ENCODE peak calls at places on chromosomes 16 and 17, in four cellular contexts. One of them, this sample, is unnamed.

GRCh38 chr17:41959336-41960095 is 7.1 kb upstream of the CNP start:
- DNase-seq in suprapubic skin: no peak
- DNase-seq in ovary: no peak
- DNase-seq in prostate gland: no peak
- DNase-seq in this sample: no peak

GRCh38 chr17:45231481-45232116 is 9.9 kb downstream of the FMNL1 start:
- DNase-seq in suprapubic skin: peak; percentile 59
- DNase-seq in ovary: no peak
- DNase-seq in prostate gland: no peak
- DNase-seq in this sample: peak; percentile 84

GRCh38 chr16:48918520-48919258 is 308.7 kb upstream of the N4BP1 start:
- DNase-seq in suprapubic skin: no peak
- DNase-seq in ovary: no peak
- DNase-seq in prostate gland: no peak
- DNase-seq in this sample: no peak

GRCh38 chr17:29376667-29377268 is 13.4 kb upstream of the TAOK1 start:
- DNase-seq in suprapubic skin: no peak
- DNase-seq in ovary: no peak
- DNase-seq in prostate gland: no peak
- DNase-seq in this sample: no peak

GRCh38 chr16:57999366-57999970 is 1.0 kb downstream of the ZNF319 start:
- DNase-seq in suprapubic skin: peak; percentile 35
- DNase-seq in ovary: no peak
- DNase-seq in prostate gland: no peak
- DNase-seq in this sample: no peak

GRCh38 chr17:50863221-50863843 is 2.8 kb downstream of the TOB1 start:
- DNase-seq in suprapubic skin: no peak
- DNase-seq in ovary: no peak
- DNase-seq in prostate gland: peak; percentile 57
- DNase-seq in this sample: no peak

GRCh38 chr17:56756536-56756935 is 77.2 kb downstream of the C17orf67 start:
- DNase-seq in suprapubic skin: no peak
- DNase-seq in ovary: no peak
- DNase-seq in prostate gland: no peak
- DNase-seq in this sample: no peak

GRCh38 chr17:34598161-34598776 is 18.9 kb downstream of the TMEM132E start:
- DNase-seq in suprapubic skin: no peak
- DNase-seq in ovary: no peak
- DNase-seq in prostate gland: no peak
- DNase-seq in this sample: no peak

GRCh38 chr16:69756705-69757104 is 2.0 kb upstream of the NOB1 start:
- DNase-seq in suprapubic skin: no peak
- DNase-seq in ovary: no peak
- DNase-seq in prostate gland: no peak
- DNase-seq in this sample: no peak

GRCh38 chr17:18183334-18184142 is at the start of gene ALKBH5:
- DNase-seq in suprapubic skin: peak; percentile 99
- DNase-seq in ovary: peak; percentile 96
- DNase-seq in prostate gland: peak; percentile 98
- DNase-seq in this sample: peak; percentile 98

GRCh38 chr17:3979276-3979583 is 15.0 kb upstream of the ATP2A3 start:
- DNase-seq in suprapubic skin: no peak
- DNase-seq in ovary: no peak
- DNase-seq in prostate gland: no peak
- DNase-seq in this sample: no peak

GRCh38 chr17:36183001-36183810 is 6.8 kb upstream of the TBC1D3B start:
- DNase-seq in suprapubic skin: no peak
- DNase-seq in ovary: peak; percentile 71
- DNase-seq in prostate gland: peak; percentile 64
- DNase-seq in this sample: no peak

GRCh38 chr17:696412-696811 is 18.2 kb downstream of the VPS53 start:
- DNase-seq in suprapubic skin: no peak
- DNase-seq in ovary: no peak
- DNase-seq in prostate gland: no peak
- DNase-seq in this sample: no peak

GRCh38 chr17:61551255-61551742 is 39.7 kb downstream of the NACA2 start:
- DNase-seq in suprapubic skin: no peak
- DNase-seq in ovary: no peak
- DNase-seq in prostate gland: no peak
- DNase-seq in this sample: no peak

GRCh38 chr17:63568563-63568962 is 18.3 kb downstream of the DCAF7 start:
- DNase-seq in suprapubic skin: no peak
- DNase-seq in ovary: no peak
- DNase-seq in prostate gland: no peak
- DNase-seq in this sample: no peak

GRCh38 chr17:6914711-6915110 is 81.1 kb upstream of the ALOX12 start:
- DNase-seq in suprapubic skin: no peak
- DNase-seq in ovary: peak; percentile 20
- DNase-seq in prostate gland: no peak
- DNase-seq in this sample: no peak

GRCh38 chr17:21288581-21289017 is 4.1 kb downstream of the MAP2K3 start:
- DNase-seq in suprapubic skin: peak; percentile 64
- DNase-seq in ovary: no peak
- DNase-seq in prostate gland: no peak
- DNase-seq in this sample: peak; percentile 86

GRCh38 chr17:10628756-10629155 is 28.4 kb downstream of the MYH3 start:
- DNase-seq in suprapubic skin: no peak
- DNase-seq in ovary: no peak
- DNase-seq in prostate gland: no peak
- DNase-seq in this sample: no peak

GRCh38 chr17:56031636-56032035 is 121.6 kb upstream of the ANKFN1 start:
- DNase-seq in suprapubic skin: no peak
- DNase-seq in ovary: no peak
- DNase-seq in prostate gland: no peak
- DNase-seq in this sample: no peak

GRCh38 chr16:57373117-57373947 is 1.0 kb downstream of the CX3CL1 start:
- DNase-seq in suprapubic skin: no peak
- DNase-seq in ovary: no peak
- DNase-seq in prostate gland: no peak
- DNase-seq in this sample: no peak

GRCh38 chr16:56327071-56327928 is 98.0 kb downstream of the AMFR start:
- DNase-seq in suprapubic skin: no peak
- DNase-seq in ovary: no peak
- DNase-seq in prostate gland: no peak
- DNase-seq in this sample: no peak

GRCh38 chr17:3512512-3513171 is 36.8 kb downstream of the ASPA start:
- DNase-seq in suprapubic skin: peak; percentile 82
- DNase-seq in ovary: peak; percentile 62
- DNase-seq in prostate gland: no peak
- DNase-seq in this sample: peak; percentile 47

GRCh38 chr17:1229354-1229890 is 40.8 kb upstream of the BHLHA9 start:
- DNase-seq in suprapubic skin: peak; percentile 88
- DNase-seq in ovary: no peak
- DNase-seq in prostate gland: no peak
- DNase-seq in this sample: peak; percentile 96

GRCh38 chr17:12229315-12229714 is 208.6 kb downstream of the MAP2K4 start:
- DNase-seq in suprapubic skin: no peak
- DNase-seq in ovary: no peak
- DNase-seq in prostate gland: no peak
- DNase-seq in this sample: no peak

GRCh38 chr17:38560503-38561318 is 45.0 kb downstream of the SRCIN1 start:
- DNase-seq in suprapubic skin: peak; percentile 51
- DNase-seq in ovary: no peak
- DNase-seq in prostate gland: no peak
- DNase-seq in this sample: no peak

GRCh38 chr17:7046127-7046724 is 2.3 kb upstream of the SLC16A11 start:
- DNase-seq in suprapubic skin: peak; percentile 88
- DNase-seq in ovary: no peak
- DNase-seq in prostate gland: peak; percentile 92
- DNase-seq in this sample: peak; percentile 94

GRCh38 chr16:85312642-85313540 is 200.6 kb upstream of the CIBAR2 start:
- DNase-seq in suprapubic skin: no peak
- DNase-seq in ovary: no peak
- DNase-seq in prostate gland: no peak
- DNase-seq in this sample: no peak

GRCh38 chr16:68369168-68369567 is 58.3 kb downstream of the PRMT7 start:
- DNase-seq in suprapubic skin: no peak
- DNase-seq in ovary: no peak
- DNase-seq in prostate gland: no peak
- DNase-seq in this sample: no peak

GRCh38 chr17:63530557-63531021 is 7.4 kb downstream of the KCNH6 start:
- DNase-seq in suprapubic skin: no peak
- DNase-seq in ovary: no peak
- DNase-seq in prostate gland: no peak
- DNase-seq in this sample: no peak

GRCh38 chr16:67173808-67174705 is 3.7 kb downstream of the NOL3 start:
- DNase-seq in suprapubic skin: peak; percentile 91
- DNase-seq in ovary: peak; percentile 76
- DNase-seq in prostate gland: peak; percentile 88
- DNase-seq in this sample: peak; percentile 96

GRCh38 chr16:87812200-87812656 is 46.4 kb upstream of the KLHDC4 start:
- DNase-seq in suprapubic skin: no peak
- DNase-seq in ovary: no peak
- DNase-seq in prostate gland: no peak
- DNase-seq in this sample: no peak
- TF ChIP-seq CTCF in suprapubic skin: no peak
- TF ChIP-seq CTCF in ovary: no peak
- TF ChIP-seq CTCF in prostate gland: no peak
- TF ChIP-seq CTCF in this sample: no peak

GRCh38 chr16:15854906-15855703 is 1.7 kb downstream of the MYH11 start:
- DNase-seq in suprapubic skin: no peak
- DNase-seq in ovary: no peak
- DNase-seq in prostate gland: no peak
- DNase-seq in this sample: no peak

GRCh38 chr16:15856217-15856616 is 611 bp downstream of the MYH11 start:
- DNase-seq in suprapubic skin: no peak
- DNase-seq in ovary: no peak
- DNase-seq in prostate gland: no peak
- DNase-seq in this sample: no peak

GRCh38 chr16:15856901-15857778 is at the start of gene MYH11:
- DNase-seq in suprapubic skin: no peak
- DNase-seq in ovary: peak; percentile 49
- DNase-seq in prostate gland: no peak
- DNase-seq in this sample: no peak

GRCh38 chr16:15854061-15854460 is 2.8 kb downstream of the MYH11 start:
- DNase-seq in suprapubic skin: no peak
- DNase-seq in ovary: no peak
- DNase-seq in prostate gland: no peak
- DNase-seq in this sample: no peak

GRCh38 chr16:15855704-15856003 is 1.2 kb downstream of the MYH11 start:
- DNase-seq in suprapubic skin: no peak
- DNase-seq in ovary: no peak
- DNase-seq in prostate gland: no peak
- DNase-seq in this sample: no peak
- H3K4me3 ChIP-seq in suprapubic skin: peak overlapping the region; percentile 48
- H3K4me3 ChIP-seq in ovary: peak overlapping the region; percentile 47
- H3K4me3 ChIP-seq in prostate gland: peak overlapping the region; percentile 22
- H3K4me3 ChIP-seq in this sample: no peak overlapping the region

GRCh38 chr17:59711936-59712335 is 4.5 kb downstream of the VMP1 start:
- DNase-seq in suprapubic skin: no peak
- DNase-seq in ovary: no peak
- DNase-seq in prostate gland: no peak
- DNase-seq in this sample: no peak

GRCh38 chr17:59707971-59708425 is 544 bp downstream of the VMP1 start:
- DNase-seq in suprapubic skin: no peak
- DNase-seq in ovary: no peak
- DNase-seq in prostate gland: no peak
- DNase-seq in this sample: no peak

GRCh38 chr17:59706900-59707181 is 389 bp downstream of the PTRH2 start:
- DNase-seq in suprapubic skin: no peak
- DNase-seq in ovary: no peak
- DNase-seq in prostate gland: no peak
- DNase-seq in this sample: no peak

GRCh38 chr17:59702304-59702703 is 4.9 kb downstream of the PTRH2 start:
- DNase-seq in suprapubic skin: no peak
- DNase-seq in ovary: no peak
- DNase-seq in prostate gland: no peak
- DNase-seq in this sample: no peak

DNA sequence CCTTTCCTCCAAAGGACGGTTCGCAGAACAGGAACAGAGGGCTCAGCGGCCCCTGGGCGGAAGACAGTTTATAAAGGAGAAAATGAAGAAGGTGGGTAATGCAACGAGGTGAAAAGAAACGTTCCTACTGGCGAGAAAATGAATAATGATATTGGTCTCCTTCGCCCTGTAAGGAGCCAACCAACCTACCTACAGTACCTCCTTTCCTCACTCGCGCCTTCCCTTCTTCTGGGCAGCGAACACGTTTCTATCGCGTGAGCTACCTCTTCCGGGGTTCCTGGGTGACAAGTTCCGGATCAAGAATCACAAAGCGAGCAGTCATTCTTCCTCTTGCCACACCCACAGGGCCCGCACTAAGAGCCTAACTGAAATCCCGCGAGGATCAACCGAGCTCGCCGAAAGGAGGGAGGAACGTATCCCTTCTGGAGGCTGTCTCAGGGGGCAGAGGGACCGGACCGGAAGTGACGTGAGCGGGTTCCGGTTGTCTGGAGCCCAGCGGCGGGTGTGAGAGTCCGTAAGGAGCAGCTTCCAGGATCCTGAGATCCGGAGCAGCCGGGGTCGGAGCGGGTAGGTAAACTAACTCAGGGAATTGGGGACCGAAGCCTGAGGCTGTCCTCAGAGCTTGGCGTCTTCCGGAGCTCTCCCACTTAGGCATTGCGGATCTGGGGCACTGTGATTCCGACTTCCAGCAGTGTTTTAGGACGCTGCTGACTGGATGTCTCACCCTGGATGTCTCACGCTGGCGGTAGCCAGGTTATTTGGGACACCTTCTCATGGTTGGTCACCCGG is at the start of the genes PTRH2 and VMP1:
- DNase-seq in suprapubic skin: peak; percentile 99
- DNase-seq in ovary: peak; percentile 97
- DNase-seq in prostate gland: peak; percentile 99
- DNase-seq in this sample: peak; percentile 98
- TF ChIP-seq POLR2A in suprapubic skin: peak; percentile 80
- TF ChIP-seq POLR2A in ovary: peak; percentile 76
- TF ChIP-seq POLR2A in prostate gland: peak; percentile 71
- TF ChIP-seq POLR2A in this sample: no peak

GRCh38 chr16:27863377-27863776 is 200.1 kb downstream of the GSG1L start:
- DNase-seq in suprapubic skin: no peak
- DNase-seq in ovary: no peak
- DNase-seq in prostate gland: no peak
- DNase-seq in this sample: no peak

GRCh38 chr16:27860091-27860490 is 203.4 kb downstream of the GSG1L start:
- DNase-seq in suprapubic skin: no peak
- DNase-seq in ovary: no peak
- DNase-seq in prostate gland: no peak
- DNase-seq in this sample: no peak

GRCh38 chr16:27862953-27863352 is 200.6 kb downstream of the GSG1L start:
- DNase-seq in suprapubic skin: no peak
- DNase-seq in ovary: no peak
- DNase-seq in prostate gland: no peak
- DNase-seq in this sample: no peak

GRCh38 chr16:27853651-27854050 is 209.9 kb downstream of the GSG1L start:
- DNase-seq in suprapubic skin: no peak
- DNase-seq in ovary: no peak
- DNase-seq in prostate gland: no peak
- DNase-seq in this sample: peak; percentile 62

DNA sequence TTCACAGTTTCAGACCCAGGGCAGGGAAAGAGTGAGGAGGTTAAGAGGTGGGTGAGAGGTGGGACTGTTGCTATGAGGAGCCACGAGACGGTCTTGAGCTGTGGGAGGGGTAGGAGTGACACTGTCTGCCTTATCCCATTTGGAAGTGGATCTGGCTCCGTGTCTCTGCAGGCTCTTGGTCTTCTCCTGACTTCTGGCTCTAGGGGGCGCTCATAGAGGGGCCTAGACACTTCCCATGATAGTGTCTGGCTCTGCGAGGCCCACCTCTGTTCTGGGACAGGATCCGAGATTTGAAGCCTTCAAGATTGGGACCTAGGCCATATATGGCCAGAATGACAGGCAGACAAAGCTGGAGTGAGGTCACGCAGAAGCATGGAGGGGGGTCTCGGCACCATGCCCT is 204.5 kb downstream of the GSG1L start:
- DNase-seq in suprapubic skin: no peak
- DNase-seq in ovary: no peak
- DNase-seq in prostate gland: no peak
- DNase-seq in this sample: no peak
- TF ChIP-seq CTCF in suprapubic skin: no peak
- TF ChIP-seq CTCF in ovary: no peak
- TF ChIP-seq CTCF in prostate gland: no peak
- TF ChIP-seq CTCF in this sample: no peak

This sample was measured in lower leg skin.